ENCODE peak calls at places on chromosomes 6 and 20, in nine cellular contexts. P is MCF 10A, Y is WTC11, Z is fibroblast of mammary gland, O is retinal pigment epithelial cell, N is IMR-90, T is left lung, W is activated B cell treated with CpG ODN at 0.5 μM for 24 hours, J is BE2C. D is an unnamed sample.

GRCh38 chr6:89708316-89708715 is 69.8 kb upstream of the LYRM2 start:
- DNase-seq in P (no peak), Y (no peak), Z (no peak), O (no peak), N (no peak), T (no peak), W (no peak), J (no peak), D (no peak)

GRCh38 chr6:148251286-148251685 is 91.4 kb upstream of the SASH1 start:
- DNase-seq in P (peak; percentile 66), Y (no peak), Z (peak; percentile 84), O (no peak), N (peak; percentile 80), T (no peak), W (no peak), J (no peak), D (no peak)

GRCh38 chr6:37373822-37374514 is 20.2 kb downstream of the RNF8 start:
- DNase-seq in P (no peak), Y (no peak), Z (no peak), O (no peak), N (no peak), T (no peak), W (no peak), J (no peak), D (no peak)

GRCh38 chr20:34791289-34792020 is 34.0 kb downstream of the NCOA6 start:
- DNase-seq in P (peak; percentile 55), Y (no peak), Z (peak; percentile 38), O (no peak), N (peak; percentile 67), T (no peak), W (no peak), J (no peak), D (no peak)

GRCh38 chr20:51594206-51594998 is 51.9 kb upstream of the NFATC2 start:
- DNase-seq in P (no peak), Y (no peak), Z (no peak), O (no peak), N (no peak), T (no peak), W (no peak), J (no peak), D (no peak)

GRCh38 chr20:8082025-8082424 is 50.0 kb upstream of the PLCB1 start:
- DNase-seq in P (peak; percentile 28), Y (peak; percentile 20), Z (peak; percentile 26), O (no peak), N (no peak), T (no peak), W (no peak), J (no peak), D (no peak)

GRCh38 chr6:38625191-38625590 is 14.5 kb downstream of the BTBD9 start:
- DNase-seq in P (no peak), Y (no peak), Z (no peak), O (no peak), N (no peak), T (no peak), W (no peak), J (no peak), D (no peak)

GRCh38 chr6:6319947-6320811 is at the start of gene F13A1:
- DNase-seq in P (no peak), Y (peak; percentile 57), Z (no peak), O (no peak), N (no peak), T (peak; percentile 84), W (peak; percentile 32), J (no peak), D (no peak)

GRCh38 chr20:2822073-2822472 is 5.9 kb downstream of the TMEM239 start:
- DNase-seq in P (no peak), Y (no peak), Z (peak; percentile 51), O (no peak), N (peak; percentile 30), T (no peak), W (no peak), J (no peak), D (peak; percentile 37)

GRCh38 chr6:75932067-75932466 is 140.4 kb downstream of the IMPG1 start:
- DNase-seq in P (peak; percentile 38), Y (peak; percentile 76), Z (peak; percentile 16), O (no peak), N (peak; percentile 4), T (no peak), W (no peak), J (peak; percentile 59), D (no peak)

GRCh38 chr6:3769610-3770009 is 18.1 kb upstream of the PXDC1 start:
- DNase-seq in P (peak; percentile 76), Y (no peak), Z (peak; percentile 67), O (no peak), N (peak; percentile 68), T (no peak), W (no peak), J (no peak), D (no peak)

GRCh38 chr6:8845691-8846090 is 410.3 kb upstream of the SLC35B3 start:
- DNase-seq in P (no peak), Y (no peak), Z (no peak), O (no peak), N (no peak), T (no peak), W (no peak), J (no peak), D (no peak)

GRCh38 chr20:12966468-12967085 is 42.2 kb upstream of the SPTLC3 start:
- DNase-seq in P (peak; percentile 40), Y (no peak), Z (peak; percentile 63), O (no peak), N (peak; percentile 63), T (no peak), W (no peak), J (no peak), D (no peak)
- TF ChIP-seq CTCF in P (peak; percentile 51), Y (no peak), Z (peak; percentile 54), O (peak; percentile 60), N (peak; percentile 63), T (no peak), W (no peak), J (peak; percentile 9), D (peak; percentile 67)

DNA sequence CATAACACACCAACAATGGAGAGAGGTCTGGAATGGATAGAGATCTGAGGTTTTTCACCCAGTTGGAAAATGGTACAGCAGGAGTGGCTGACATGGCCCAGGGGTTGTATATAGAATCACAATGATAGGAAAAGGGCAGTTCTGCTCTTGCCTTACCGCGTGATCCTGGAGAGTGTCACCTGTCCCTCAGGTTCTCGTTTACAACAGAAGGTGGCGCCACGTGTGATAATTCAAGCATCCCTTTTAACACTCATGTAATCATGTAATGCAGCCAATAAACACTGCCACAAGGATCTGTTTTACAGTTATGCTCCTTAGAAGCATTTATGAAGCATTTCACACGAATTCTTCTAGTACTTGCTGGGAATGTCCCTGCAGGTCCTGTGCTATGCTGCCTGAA is 12.9 kb upstream of the WFDC2 start:
- DNase-seq in P (peak; percentile 49), Y (peak; percentile 61), Z (peak; percentile 13), O (no peak), N (no peak), T (no peak), W (no peak), J (no peak), D (no peak)
- TF ChIP-seq CTCF in P (no peak), Y (no peak), Z (no peak), O (peak; percentile 43), N (no peak), T (peak; percentile 19), W (no peak), J (peak; percentile 52), D (peak; percentile 60)

DNA sequence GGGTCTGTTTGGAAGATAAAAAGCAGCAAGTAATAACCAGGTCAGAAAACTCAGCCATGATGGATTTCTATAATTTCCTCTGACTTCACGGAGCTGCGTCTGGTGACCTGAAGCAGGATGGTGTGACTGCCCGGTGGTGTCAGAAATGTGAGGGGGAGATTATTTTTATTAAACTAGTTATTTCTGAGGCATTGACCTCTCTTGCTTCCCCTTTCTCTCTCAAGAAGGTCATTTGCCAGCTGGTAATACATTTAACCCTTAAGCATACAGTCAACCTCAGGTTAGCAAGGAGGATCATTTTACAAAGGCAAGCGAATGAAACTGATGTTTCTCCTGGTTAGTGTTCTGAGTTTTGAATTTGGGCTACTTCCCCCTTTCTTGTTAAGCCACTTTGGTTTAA is 208.1 kb downstream of the CLIC5 start:
- DNase-seq in P (no peak), Y (no peak), Z (no peak), O (no peak), N (no peak), T (no peak), W (no peak), J (no peak), D (no peak)
- TF ChIP-seq CTCF in P (no peak), Y (no peak), Z (no peak), O (no peak), N (no peak), T (no peak), W (no peak), J (no peak), D (no peak)

GRCh38 chr6:149482542-149483261 is 2.1 kb downstream of the ZC3H12D start:
- DNase-seq in P (no peak), Y (no peak), Z (no peak), O (no peak), N (no peak), T (no peak), W (no peak), J (no peak), D (no peak)

GRCh38 chr6:149483849-149484635 is 772 bp downstream of the ZC3H12D start:
- DNase-seq in P (no peak), Y (no peak), Z (no peak), O (no peak), N (no peak), T (no peak), W (no peak), J (no peak), D (no peak)

GRCh38 chr6:149483302-149483701 is 1.5 kb downstream of the ZC3H12D start:
- DNase-seq in P (no peak), Y (no peak), Z (no peak), O (no peak), N (no peak), T (no peak), W (no peak), J (no peak), D (no peak)

GRCh38 chr6:149487316-149487715 is 2.5 kb upstream of the ZC3H12D start:
- DNase-seq in P (no peak), Y (no peak), Z (no peak), O (no peak), N (no peak), T (no peak), W (no peak), J (no peak), D (no peak)

DNA sequence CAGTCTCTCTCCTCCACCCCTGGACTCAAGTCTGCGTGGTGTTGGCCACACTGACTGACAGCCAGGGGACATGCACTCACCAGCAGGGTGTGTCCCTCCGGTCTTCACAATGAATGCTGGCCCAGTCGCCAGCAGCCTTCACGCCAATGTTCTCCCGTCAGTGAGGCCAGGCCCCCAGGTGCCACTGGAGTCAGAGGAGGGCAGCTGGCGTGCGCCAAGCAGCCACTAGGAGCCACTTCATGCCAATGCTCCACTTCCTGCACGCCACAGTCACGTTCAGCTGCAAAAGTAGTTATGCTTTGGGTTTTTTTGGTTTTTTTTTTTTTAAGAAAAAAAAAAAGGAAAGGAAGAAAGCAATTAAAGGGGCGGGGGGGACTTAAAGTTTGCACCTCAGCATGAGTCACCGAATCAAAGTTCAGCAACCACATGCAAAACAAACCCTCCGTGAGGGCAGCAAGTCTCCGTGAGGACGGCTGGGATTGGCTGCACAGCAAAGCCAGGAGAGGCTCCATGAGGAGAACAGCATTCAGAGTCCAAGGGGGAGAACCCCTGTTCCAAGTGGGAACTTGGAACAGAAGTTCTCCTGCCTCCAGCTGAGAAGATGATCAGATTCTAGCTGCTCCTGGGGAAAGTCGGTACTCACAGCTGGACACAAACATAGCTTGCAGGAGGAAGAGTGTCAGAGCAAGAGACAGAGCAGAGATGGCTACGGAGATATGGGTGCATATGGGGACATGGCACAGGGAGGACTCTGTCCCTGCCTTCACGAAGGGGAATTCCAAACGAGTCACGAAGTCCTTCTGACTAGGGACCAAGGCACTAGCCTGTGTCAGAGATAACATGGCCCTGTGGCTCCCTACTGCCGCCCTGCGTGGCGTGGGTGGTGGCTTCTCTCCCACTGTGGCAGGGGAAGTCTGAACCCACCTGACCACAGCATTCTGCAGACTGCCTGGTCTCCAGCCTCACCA is at the start of gene ZC3H12D:
- DNase-seq in P (peak; percentile 17), Y (no peak), Z (peak; percentile 37), O (no peak), N (peak; percentile 33), T (peak; percentile 87), W (peak; percentile 75), J (no peak), D (no peak)
- TF ChIP-seq CTCF in P (no peak), Y (no peak), Z (no peak), O (no peak), N (no peak), T (no peak), W (no peak), J (no peak), D (no peak)